ENCODE peak calls at places on chromosomes 1 and 21, in eight cellular contexts. Y, A, V, N, J, P, Q and T are unnamed samples.

GRCh38 chr1:11944358-11944981 is 10.0 kb downstream of the PLOD1 start:
- DNase-seq in Y (no peak), P (no peak), Q (no peak), V (no peak), A (no peak), N (no peak), J (no peak), T (no peak)

GRCh38 chr1:156480411-156481192 is 20.0 kb downstream of the MEF2D start:
- DNase-seq in V (no peak), Q (no peak), Y (no peak), N (peak; percentile 86), J (peak; percentile 67), A (peak; percentile 50), P (no peak), T (peak; percentile 75)

GRCh38 chr1:66725885-66726665 is 26.2 kb upstream of the DYNLT5 start:
- DNase-seq in A (peak; percentile 81), V (no peak), N (peak; percentile 55), Q (peak; percentile 31), Y (peak; percentile 52), P (no peak), J (peak; percentile 42), T (no peak)

GRCh38 chr21:17612565-17613241 is at the start of gene BTG3:
- DNase-seq in Q (peak; percentile 17), N (peak; percentile 97), P (peak; percentile 86), J (peak; percentile 75), V (no peak), Y (peak; percentile 2), A (peak; percentile 76), T (peak; percentile 86)

GRCh38 chr1:108503062-108503740 is 53.1 kb downstream of the NBPF6 start:
- DNase-seq in Y (peak; percentile 55), A (peak; percentile 58), P (no peak), V (no peak), Q (peak; percentile 17), J (no peak), N (no peak), T (no peak)

GRCh38 chr1:92317836-92318493 is 19.1 kb downstream of the RPAP2 start:
- DNase-seq in A (no peak), N (no peak), Q (no peak), P (no peak), V (no peak), Y (no peak), J (no peak), T (no peak)

GRCh38 chr1:30613188-30613587 is 110.2 kb downstream of the MATN1 start:
- DNase-seq in Q (no peak), P (no peak), V (no peak), J (no peak), N (no peak), A (no peak), Y (no peak), T (no peak)

GRCh38 chr1:81799939-81800740 is 594 bp upstream of the ADGRL2 start:
- DNase-seq in Q (no peak), P (peak; percentile 70), V (no peak), A (peak; percentile 66), N (peak; percentile 13), Y (no peak), J (peak; percentile 36), T (peak; percentile 41)

GRCh38 chr1:68230901-68231626 is 1.3 kb downstream of the WLS start:
- DNase-seq in V (no peak), Y (no peak), Q (no peak), N (no peak), J (peak; percentile 48), A (no peak), P (peak; percentile 61), T (peak; percentile 53)

GRCh38 chr1:226029093-226029496 is 30.0 kb upstream of the SDE2 start:
- DNase-seq in P (peak; percentile 79), Y (no peak), J (no peak), A (no peak), Q (no peak), N (peak; percentile 62), V (no peak), T (peak; percentile 71)

GRCh38 chr1:22077728-22078127 is 25.2 kb downstream of the CDC42 start:
- DNase-seq in A (peak; percentile 44), V (no peak), J (no peak), Y (no peak), Q (no peak), P (no peak), N (no peak), T (no peak)

GRCh38 chr21:26572026-26572425 is 1.1 kb downstream of the CYYR1 start:
- DNase-seq in Q (no peak), N (no peak), P (no peak), Y (no peak), A (no peak), V (no peak), J (no peak), T (no peak)

GRCh38 chr1:164659621-164660414 is 100.8 kb downstream of the PBX1 start:
- DNase-seq in Y (no peak), A (no peak), J (peak; percentile 48), Q (no peak), N (no peak), P (no peak), V (no peak), T (peak; percentile 55)

GRCh38 chr21:43815107-43815742 is 25.8 kb downstream of the RRP1 start:
- DNase-seq in N (peak; percentile 46), Q (no peak), J (no peak), A (no peak), V (no peak), P (no peak), Y (no peak), T (no peak)

GRCh38 chr1:240169188-240169587 is 77.5 kb downstream of the FMN2 start:
- DNase-seq in A (peak; percentile 31), V (no peak), N (no peak), Y (no peak), J (no peak), Q (no peak), P (no peak), T (no peak)
- TF ChIP-seq CTCF in A (peak; percentile 40), V (no peak), N (peak; percentile 5), Y (peak; percentile 28), J (no peak), Q (no peak), P (peak; percentile 16), T (no peak)

DNA sequence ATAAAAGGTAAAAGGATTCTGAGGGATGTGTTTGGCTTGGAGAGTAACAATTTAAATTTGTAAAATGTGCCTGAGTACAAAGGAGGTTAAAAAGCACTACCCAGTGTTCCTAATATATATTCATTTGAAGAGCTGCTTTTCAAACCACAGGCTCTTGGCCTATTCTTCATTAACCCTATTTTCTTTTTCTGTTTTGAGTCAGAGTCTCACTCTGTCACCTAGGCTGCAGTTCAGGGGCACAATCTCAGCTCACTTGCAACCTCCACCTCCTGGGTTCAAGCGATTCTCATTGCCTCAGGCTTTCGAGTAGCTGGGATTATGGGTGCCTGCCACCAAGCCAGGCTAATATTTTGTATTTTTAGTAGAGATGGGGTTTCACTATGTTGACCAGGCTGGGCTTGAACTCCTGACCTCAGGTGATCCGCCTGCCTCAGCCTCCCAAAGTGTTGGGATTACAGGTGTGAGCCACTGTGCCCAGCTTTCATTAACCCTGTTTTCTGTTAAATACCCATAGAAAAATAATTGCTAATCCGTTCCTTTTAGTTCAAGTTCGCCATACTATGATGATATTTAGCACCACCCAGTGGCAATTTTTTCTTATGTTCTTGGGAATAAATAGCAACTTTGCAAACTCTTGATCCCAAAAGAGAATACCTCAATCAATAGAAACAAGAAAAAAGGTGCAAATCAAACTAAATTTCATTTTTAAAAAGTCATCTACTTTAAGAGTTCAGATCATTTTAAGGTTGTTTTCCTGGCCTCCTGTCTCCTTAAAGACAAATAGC is 30.5 kb downstream of the ZBTB8OS start:
- DNase-seq in J (no peak), Y (no peak), N (peak; percentile 57), P (no peak), Q (no peak), V (no peak), A (peak; percentile 29), T (no peak)
- TF ChIP-seq CTCF in J (peak; percentile 22), Y (peak; percentile 23), N (no peak), P (no peak), Q (no peak), V (peak; percentile 2), A (peak; percentile 32), T (no peak)

GRCh38 chr1:42479621-42480020 is 16.5 kb downstream of the CCDC30 start:
- DNase-seq in Q (no peak), J (no peak), A (peak; percentile 19), P (no peak), N (no peak), Y (no peak), V (no peak), T (no peak)
- TF ChIP-seq CTCF in Q (no peak), J (no peak), A (no peak), P (no peak), N (no peak), Y (no peak), V (no peak), T (no peak)

GRCh38 chr1:215523128-215523861 is 43.8 kb upstream of the KCTD3 start:
- DNase-seq in J (no peak), V (no peak), A (peak; percentile 52), Q (no peak), N (no peak), Y (no peak), P (no peak), T (no peak)
- TF ChIP-seq CTCF in J (no peak), V (no peak), A (peak; percentile 58), Q (no peak), N (no peak), Y (no peak), P (peak; percentile 23), T (peak; percentile 10)

GRCh38 chr1:19057784-19058475 is 101.5 kb upstream of the IFFO2 start:
- DNase-seq in P (no peak), N (no peak), A (no peak), V (no peak), J (no peak), Y (no peak), Q (no peak), T (no peak)

GRCh38 chr1:19059773-19060172 is 103.3 kb upstream of the IFFO2 start:
- DNase-seq in N (no peak), J (no peak), Y (no peak), Q (no peak), A (no peak), V (no peak), P (no peak), T (no peak)

GRCh38 chr1:19058476-19058797 is 102.0 kb upstream of the IFFO2 start:
- DNase-seq in Y (no peak), P (no peak), V (no peak), Q (no peak), J (no peak), N (no peak), A (no peak), T (no peak)

GRCh38 chr1:19055001-19055400 is 98.5 kb upstream of the IFFO2 start:
- DNase-seq in V (no peak), Q (no peak), J (no peak), N (no peak), Y (no peak), P (no peak), A (no peak), T (no peak)

DNA sequence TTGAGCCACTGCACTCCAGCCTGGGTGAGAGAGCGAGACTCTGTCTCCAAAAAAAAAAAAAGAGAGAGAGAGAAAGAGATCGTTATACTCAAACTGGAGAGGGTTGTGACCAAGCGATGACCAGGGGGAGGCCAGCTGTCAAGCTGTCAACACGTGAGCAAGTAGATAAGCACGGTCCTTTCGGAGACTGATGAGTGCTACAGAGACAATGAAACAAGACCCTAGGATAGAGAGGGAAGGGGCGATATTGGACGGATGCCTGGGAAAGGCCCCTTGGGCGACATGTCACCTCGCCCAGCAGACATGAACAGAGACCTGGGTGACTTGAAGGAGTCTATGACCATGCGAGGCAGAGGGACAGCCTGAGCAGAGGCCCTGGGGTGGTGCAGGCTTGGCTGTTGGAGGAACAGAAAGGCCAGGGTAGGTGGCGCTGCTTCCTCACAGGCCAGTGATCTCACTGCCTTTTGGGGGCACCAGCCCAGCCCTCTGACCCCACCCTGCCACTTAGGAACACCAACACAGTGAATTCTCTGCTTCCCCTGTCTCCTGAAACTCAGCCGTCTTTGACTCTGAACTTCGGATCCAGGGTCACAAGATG is 100.8 kb upstream of the IFFO2 start:
- DNase-seq in V (no peak), Q (no peak), A (no peak), N (no peak), Y (no peak), J (no peak), P (no peak), T (no peak)
- TF ChIP-seq CTCF in V (no peak), Q (no peak), A (no peak), N (no peak), Y (no peak), J (no peak), P (no peak), T (no peak)